ENCODE peak calls at places on chromosomes 2 and 18, in seven cellular contexts. One of them, this sample, is unnamed.

GRCh38 chr2:205270689-205271088 is 411.6 kb upstream of the NRP2 start:
- DNase-seq in left colon: no peak
- DNase-seq in activated CD4-positive, alpha-beta T cell treated with anti-CD3 and anti-CD28 coated beads, Interleukin-2, amount 50 U/mL, for 24 hours: no peak
- DNase-seq in dorsolateral prefrontal cortex: no peak
- DNase-seq in GM04504: no peak
- DNase-seq in IMR-90: no peak
- DNase-seq in activated T-cell treated with anti-CD3 and anti-CD28 coated beads, Interleukin-2, amount 50 U/mL, for 24 hours: no peak
- DNase-seq in this sample: no peak

GRCh38 chr2:54560146-54560881 is 104.2 kb downstream of the SPTBN1 start:
- DNase-seq in dorsolateral prefrontal cortex: no peak
- DNase-seq in GM04504: peak; percentile 31
- DNase-seq in left colon: peak; percentile 55
- DNase-seq in activated CD4-positive, alpha-beta T cell treated with anti-CD3 and anti-CD28 coated beads, Interleukin-2, amount 50 U/mL, for 24 hours: no peak
- DNase-seq in activated T-cell treated with anti-CD3 and anti-CD28 coated beads, Interleukin-2, amount 50 U/mL, for 24 hours: peak; percentile 61
- DNase-seq in IMR-90: peak; percentile 59
- DNase-seq in this sample: no peak

GRCh38 chr18:25826823-25827617 is 263.4 kb downstream of the SS18 start:
- DNase-seq in left colon: no peak
- DNase-seq in IMR-90: no peak
- DNase-seq in GM04504: no peak
- DNase-seq in dorsolateral prefrontal cortex: no peak
- DNase-seq in activated CD4-positive, alpha-beta T cell treated with anti-CD3 and anti-CD28 coated beads, Interleukin-2, amount 50 U/mL, for 24 hours: no peak
- DNase-seq in activated T-cell treated with anti-CD3 and anti-CD28 coated beads, Interleukin-2, amount 50 U/mL, for 24 hours: no peak
- DNase-seq in this sample: no peak

GRCh38 chr2:28356095-28356911 is 36.4 kb upstream of the FOSL2 start:
- DNase-seq in GM04504: peak; percentile 89
- DNase-seq in left colon: peak; percentile 89
- DNase-seq in activated T-cell treated with anti-CD3 and anti-CD28 coated beads, Interleukin-2, amount 50 U/mL, for 24 hours: no peak
- DNase-seq in activated CD4-positive, alpha-beta T cell treated with anti-CD3 and anti-CD28 coated beads, Interleukin-2, amount 50 U/mL, for 24 hours: no peak
- DNase-seq in dorsolateral prefrontal cortex: peak; percentile 89
- DNase-seq in IMR-90: peak; percentile 91
- DNase-seq in this sample: peak; percentile 25

GRCh38 chr2:233142355-233142897 is 82.3 kb downstream of the INPP5D start:
- DNase-seq in GM04504: no peak
- DNase-seq in IMR-90: no peak
- DNase-seq in activated CD4-positive, alpha-beta T cell treated with anti-CD3 and anti-CD28 coated beads, Interleukin-2, amount 50 U/mL, for 24 hours: no peak
- DNase-seq in activated T-cell treated with anti-CD3 and anti-CD28 coated beads, Interleukin-2, amount 50 U/mL, for 24 hours: peak; percentile 39
- DNase-seq in left colon: no peak
- DNase-seq in dorsolateral prefrontal cortex: no peak
- DNase-seq in this sample: no peak

GRCh38 chr2:86566158-86566827 is 3.0 kb upstream of the CHMP3 start:
- DNase-seq in activated T-cell treated with anti-CD3 and anti-CD28 coated beads, Interleukin-2, amount 50 U/mL, for 24 hours: no peak
- DNase-seq in dorsolateral prefrontal cortex: peak; percentile 60
- DNase-seq in activated CD4-positive, alpha-beta T cell treated with anti-CD3 and anti-CD28 coated beads, Interleukin-2, amount 50 U/mL, for 24 hours: no peak
- DNase-seq in GM04504: no peak
- DNase-seq in left colon: no peak
- DNase-seq in IMR-90: peak; percentile 15
- DNase-seq in this sample: no peak

GRCh38 chr2:109382236-109382930 is 231.4 kb downstream of the SEPTIN10 start:
- DNase-seq in activated T-cell treated with anti-CD3 and anti-CD28 coated beads, Interleukin-2, amount 50 U/mL, for 24 hours: peak; percentile 15
- DNase-seq in GM04504: no peak
- DNase-seq in IMR-90: peak; percentile 20
- DNase-seq in left colon: no peak
- DNase-seq in dorsolateral prefrontal cortex: peak; percentile 11
- DNase-seq in activated CD4-positive, alpha-beta T cell treated with anti-CD3 and anti-CD28 coated beads, Interleukin-2, amount 50 U/mL, for 24 hours: no peak
- DNase-seq in this sample: peak; percentile 55

GRCh38 chr2:64295326-64296149 is 151.3 kb upstream of the PELI1 start:
- DNase-seq in dorsolateral prefrontal cortex: peak; percentile 45
- DNase-seq in activated CD4-positive, alpha-beta T cell treated with anti-CD3 and anti-CD28 coated beads, Interleukin-2, amount 50 U/mL, for 24 hours: no peak
- DNase-seq in GM04504: no peak
- DNase-seq in IMR-90: no peak
- DNase-seq in left colon: no peak
- DNase-seq in activated T-cell treated with anti-CD3 and anti-CD28 coated beads, Interleukin-2, amount 50 U/mL, for 24 hours: peak; percentile 57
- DNase-seq in this sample: no peak

GRCh38 chr2:136110528-136110927 is 7.4 kb downstream of the CXCR4 start:
- DNase-seq in activated T-cell treated with anti-CD3 and anti-CD28 coated beads, Interleukin-2, amount 50 U/mL, for 24 hours: no peak
- DNase-seq in dorsolateral prefrontal cortex: no peak
- DNase-seq in activated CD4-positive, alpha-beta T cell treated with anti-CD3 and anti-CD28 coated beads, Interleukin-2, amount 50 U/mL, for 24 hours: no peak
- DNase-seq in IMR-90: no peak
- DNase-seq in GM04504: no peak
- DNase-seq in left colon: no peak
- DNase-seq in this sample: no peak

GRCh38 chr18:57748770-57749603 is 54.1 kb downstream of the ATP8B1 start:
- DNase-seq in activated T-cell treated with anti-CD3 and anti-CD28 coated beads, Interleukin-2, amount 50 U/mL, for 24 hours: no peak
- DNase-seq in IMR-90: peak; percentile 69
- DNase-seq in GM04504: no peak
- DNase-seq in activated CD4-positive, alpha-beta T cell treated with anti-CD3 and anti-CD28 coated beads, Interleukin-2, amount 50 U/mL, for 24 hours: no peak
- DNase-seq in dorsolateral prefrontal cortex: no peak
- DNase-seq in left colon: no peak
- DNase-seq in this sample: no peak

GRCh38 chr18:75110846-75111415 is 98.0 kb downstream of the PTGR3 start:
- DNase-seq in GM04504: no peak
- DNase-seq in activated CD4-positive, alpha-beta T cell treated with anti-CD3 and anti-CD28 coated beads, Interleukin-2, amount 50 U/mL, for 24 hours: no peak
- DNase-seq in left colon: no peak
- DNase-seq in dorsolateral prefrontal cortex: no peak
- DNase-seq in IMR-90: no peak
- DNase-seq in activated T-cell treated with anti-CD3 and anti-CD28 coated beads, Interleukin-2, amount 50 U/mL, for 24 hours: no peak
- DNase-seq in this sample: no peak

GRCh38 chr2:233638836-233639235 is 2.6 kb downstream of the UGT1A10 start:
- DNase-seq in dorsolateral prefrontal cortex: no peak
- DNase-seq in left colon: peak; percentile 53
- DNase-seq in activated T-cell treated with anti-CD3 and anti-CD28 coated beads, Interleukin-2, amount 50 U/mL, for 24 hours: no peak
- DNase-seq in activated CD4-positive, alpha-beta T cell treated with anti-CD3 and anti-CD28 coated beads, Interleukin-2, amount 50 U/mL, for 24 hours: no peak
- DNase-seq in GM04504: no peak
- DNase-seq in IMR-90: no peak
- DNase-seq in this sample: no peak

GRCh38 chr2:173651891-173652290 is 297.2 kb downstream of the CDCA7 start:
- DNase-seq in GM04504: no peak
- DNase-seq in left colon: no peak
- DNase-seq in activated T-cell treated with anti-CD3 and anti-CD28 coated beads, Interleukin-2, amount 50 U/mL, for 24 hours: no peak
- DNase-seq in dorsolateral prefrontal cortex: no peak
- DNase-seq in activated CD4-positive, alpha-beta T cell treated with anti-CD3 and anti-CD28 coated beads, Interleukin-2, amount 50 U/mL, for 24 hours: no peak
- DNase-seq in IMR-90: no peak
- DNase-seq in this sample: no peak

GRCh38 chr18:42706618-42707017 is 408.9 kb downstream of the RIT2 start:
- DNase-seq in IMR-90: no peak
- DNase-seq in activated CD4-positive, alpha-beta T cell treated with anti-CD3 and anti-CD28 coated beads, Interleukin-2, amount 50 U/mL, for 24 hours: no peak
- DNase-seq in dorsolateral prefrontal cortex: no peak
- DNase-seq in activated T-cell treated with anti-CD3 and anti-CD28 coated beads, Interleukin-2, amount 50 U/mL, for 24 hours: no peak
- DNase-seq in GM04504: no peak
- DNase-seq in left colon: peak; percentile 14
- DNase-seq in this sample: no peak

GRCh38 chr2:202847693-202848524 is 23.7 kb downstream of the ICA1L start:
- DNase-seq in left colon: no peak
- DNase-seq in activated T-cell treated with anti-CD3 and anti-CD28 coated beads, Interleukin-2, amount 50 U/mL, for 24 hours: no peak
- DNase-seq in dorsolateral prefrontal cortex: no peak
- DNase-seq in IMR-90: no peak
- DNase-seq in GM04504: no peak
- DNase-seq in activated CD4-positive, alpha-beta T cell treated with anti-CD3 and anti-CD28 coated beads, Interleukin-2, amount 50 U/mL, for 24 hours: no peak
- DNase-seq in this sample: no peak

GRCh38 chr2:113195923-113196501 is 22.2 kb downstream of the PSD4 start:
- DNase-seq in left colon: no peak
- DNase-seq in dorsolateral prefrontal cortex: no peak
- DNase-seq in IMR-90: no peak
- DNase-seq in activated T-cell treated with anti-CD3 and anti-CD28 coated beads, Interleukin-2, amount 50 U/mL, for 24 hours: no peak
- DNase-seq in GM04504: no peak
- DNase-seq in activated CD4-positive, alpha-beta T cell treated with anti-CD3 and anti-CD28 coated beads, Interleukin-2, amount 50 U/mL, for 24 hours: no peak
- DNase-seq in this sample: no peak

GRCh38 chr2:105400138-105400540 is 1.3 kb upstream of the FHL2 start:
- DNase-seq in activated T-cell treated with anti-CD3 and anti-CD28 coated beads, Interleukin-2, amount 50 U/mL, for 24 hours: no peak
- DNase-seq in activated CD4-positive, alpha-beta T cell treated with anti-CD3 and anti-CD28 coated beads, Interleukin-2, amount 50 U/mL, for 24 hours: no peak
- DNase-seq in IMR-90: no peak
- DNase-seq in left colon: peak; percentile 49
- DNase-seq in dorsolateral prefrontal cortex: no peak
- DNase-seq in GM04504: no peak
- DNase-seq in this sample: no peak

GRCh38 chr2:120777170-120777751 is 41.6 kb downstream of the GLI2 start:
- DNase-seq in left colon: no peak
- DNase-seq in IMR-90: no peak
- DNase-seq in activated T-cell treated with anti-CD3 and anti-CD28 coated beads, Interleukin-2, amount 50 U/mL, for 24 hours: no peak
- DNase-seq in dorsolateral prefrontal cortex: no peak
- DNase-seq in GM04504: no peak
- DNase-seq in activated CD4-positive, alpha-beta T cell treated with anti-CD3 and anti-CD28 coated beads, Interleukin-2, amount 50 U/mL, for 24 hours: no peak
- DNase-seq in this sample: no peak

GRCh38 chr2:98895221-98895620 is 40.8 kb downstream of the CRACDL start:
- DNase-seq in dorsolateral prefrontal cortex: no peak
- DNase-seq in activated CD4-positive, alpha-beta T cell treated with anti-CD3 and anti-CD28 coated beads, Interleukin-2, amount 50 U/mL, for 24 hours: no peak
- DNase-seq in GM04504: no peak
- DNase-seq in activated T-cell treated with anti-CD3 and anti-CD28 coated beads, Interleukin-2, amount 50 U/mL, for 24 hours: no peak
- DNase-seq in IMR-90: no peak
- DNase-seq in left colon: no peak
- DNase-seq in this sample: no peak

GRCh38 chr2:165401285-165401852 is 68.1 kb upstream of the CSRNP3 start:
- DNase-seq in activated T-cell treated with anti-CD3 and anti-CD28 coated beads, Interleukin-2, amount 50 U/mL, for 24 hours: no peak
- DNase-seq in dorsolateral prefrontal cortex: no peak
- DNase-seq in activated CD4-positive, alpha-beta T cell treated with anti-CD3 and anti-CD28 coated beads, Interleukin-2, amount 50 U/mL, for 24 hours: no peak
- DNase-seq in GM04504: peak; percentile 31
- DNase-seq in IMR-90: peak; percentile 79
- DNase-seq in left colon: no peak
- DNase-seq in this sample: peak; percentile 3

GRCh38 chr2:105749583-105750399 is 5.1 kb downstream of the NCK2 start:
- DNase-seq in dorsolateral prefrontal cortex: peak; percentile 62
- DNase-seq in activated T-cell treated with anti-CD3 and anti-CD28 coated beads, Interleukin-2, amount 50 U/mL, for 24 hours: no peak
- DNase-seq in activated CD4-positive, alpha-beta T cell treated with anti-CD3 and anti-CD28 coated beads, Interleukin-2, amount 50 U/mL, for 24 hours: no peak
- DNase-seq in GM04504: no peak
- DNase-seq in left colon: no peak
- DNase-seq in IMR-90: peak; percentile 50
- DNase-seq in this sample: no peak

GRCh38 chr18:69897397-69898108 is 50.1 kb downstream of the CD226 start:
- DNase-seq in GM04504: no peak
- DNase-seq in IMR-90: no peak
- DNase-seq in activated CD4-positive, alpha-beta T cell treated with anti-CD3 and anti-CD28 coated beads, Interleukin-2, amount 50 U/mL, for 24 hours: no peak
- DNase-seq in left colon: no peak
- DNase-seq in activated T-cell treated with anti-CD3 and anti-CD28 coated beads, Interleukin-2, amount 50 U/mL, for 24 hours: no peak
- DNase-seq in dorsolateral prefrontal cortex: no peak
- DNase-seq in this sample: no peak

GRCh38 chr2:203679401-203679800 is 27.0 kb upstream of the CD28 start:
- DNase-seq in dorsolateral prefrontal cortex: no peak
- DNase-seq in activated T-cell treated with anti-CD3 and anti-CD28 coated beads, Interleukin-2, amount 50 U/mL, for 24 hours: no peak
- DNase-seq in GM04504: no peak
- DNase-seq in IMR-90: no peak
- DNase-seq in left colon: no peak
- DNase-seq in activated CD4-positive, alpha-beta T cell treated with anti-CD3 and anti-CD28 coated beads, Interleukin-2, amount 50 U/mL, for 24 hours: no peak
- DNase-seq in this sample: no peak

GRCh38 chr2:219049282-219049681 is 8.0 kb upstream of the CFAP65 start:
- DNase-seq in IMR-90: no peak
- DNase-seq in activated CD4-positive, alpha-beta T cell treated with anti-CD3 and anti-CD28 coated beads, Interleukin-2, amount 50 U/mL, for 24 hours: no peak
- DNase-seq in activated T-cell treated with anti-CD3 and anti-CD28 coated beads, Interleukin-2, amount 50 U/mL, for 24 hours: no peak
- DNase-seq in GM04504: no peak
- DNase-seq in left colon: no peak
- DNase-seq in dorsolateral prefrontal cortex: no peak
- DNase-seq in this sample: no peak

GRCh38 chr2:128520787-128521186 is 202.1 kb upstream of the HS6ST1 start:
- DNase-seq in IMR-90: no peak
- DNase-seq in GM04504: no peak
- DNase-seq in dorsolateral prefrontal cortex: no peak
- DNase-seq in left colon: no peak
- DNase-seq in activated CD4-positive, alpha-beta T cell treated with anti-CD3 and anti-CD28 coated beads, Interleukin-2, amount 50 U/mL, for 24 hours: no peak
- DNase-seq in activated T-cell treated with anti-CD3 and anti-CD28 coated beads, Interleukin-2, amount 50 U/mL, for 24 hours: no peak
- DNase-seq in this sample: no peak

GRCh38 chr2:225010804-225011203 is 31.5 kb downstream of the DOCK10 start:
- DNase-seq in GM04504: no peak
- DNase-seq in activated T-cell treated with anti-CD3 and anti-CD28 coated beads, Interleukin-2, amount 50 U/mL, for 24 hours: no peak
- DNase-seq in dorsolateral prefrontal cortex: no peak
- DNase-seq in activated CD4-positive, alpha-beta T cell treated with anti-CD3 and anti-CD28 coated beads, Interleukin-2, amount 50 U/mL, for 24 hours: no peak
- DNase-seq in left colon: no peak
- DNase-seq in IMR-90: peak; percentile 91
- DNase-seq in this sample: no peak

GRCh38 chr2:120262761-120263428 is 10.2 kb downstream of the RALB start:
- DNase-seq in GM04504: no peak
- DNase-seq in left colon: no peak
- DNase-seq in activated T-cell treated with anti-CD3 and anti-CD28 coated beads, Interleukin-2, amount 50 U/mL, for 24 hours: no peak
- DNase-seq in dorsolateral prefrontal cortex: no peak
- DNase-seq in IMR-90: peak; percentile 63
- DNase-seq in activated CD4-positive, alpha-beta T cell treated with anti-CD3 and anti-CD28 coated beads, Interleukin-2, amount 50 U/mL, for 24 hours: no peak
- DNase-seq in this sample: no peak

GRCh38 chr2:135803276-135803675 is 33.7 kb downstream of the LCT start:
- DNase-seq in IMR-90: no peak
- DNase-seq in GM04504: no peak
- DNase-seq in activated T-cell treated with anti-CD3 and anti-CD28 coated beads, Interleukin-2, amount 50 U/mL, for 24 hours: no peak
- DNase-seq in dorsolateral prefrontal cortex: no peak
- DNase-seq in left colon: no peak
- DNase-seq in activated CD4-positive, alpha-beta T cell treated with anti-CD3 and anti-CD28 coated beads, Interleukin-2, amount 50 U/mL, for 24 hours: no peak
- DNase-seq in this sample: no peak

GRCh38 chr2:55934337-55934736 is 10.8 kb upstream of the EFEMP1 start:
- DNase-seq in left colon: no peak
- DNase-seq in IMR-90: no peak
- DNase-seq in activated CD4-positive, alpha-beta T cell treated with anti-CD3 and anti-CD28 coated beads, Interleukin-2, amount 50 U/mL, for 24 hours: no peak
- DNase-seq in GM04504: no peak
- DNase-seq in dorsolateral prefrontal cortex: no peak
- DNase-seq in activated T-cell treated with anti-CD3 and anti-CD28 coated beads, Interleukin-2, amount 50 U/mL, for 24 hours: no peak
- DNase-seq in this sample: no peak

GRCh38 chr2:42927334-42928160 is 135.2 kb upstream of the HAAO start:
- DNase-seq in GM04504: no peak
- DNase-seq in dorsolateral prefrontal cortex: no peak
- DNase-seq in activated CD4-positive, alpha-beta T cell treated with anti-CD3 and anti-CD28 coated beads, Interleukin-2, amount 50 U/mL, for 24 hours: no peak
- DNase-seq in activated T-cell treated with anti-CD3 and anti-CD28 coated beads, Interleukin-2, amount 50 U/mL, for 24 hours: no peak
- DNase-seq in left colon: peak; percentile 31
- DNase-seq in IMR-90: peak; percentile 31
- DNase-seq in this sample: no peak

GRCh38 chr2:232890896-232891601 is 21.0 kb downstream of the SNORC start:
- DNase-seq in IMR-90: peak; percentile 27
- DNase-seq in activated T-cell treated with anti-CD3 and anti-CD28 coated beads, Interleukin-2, amount 50 U/mL, for 24 hours: no peak
- DNase-seq in GM04504: no peak
- DNase-seq in dorsolateral prefrontal cortex: no peak
- DNase-seq in activated CD4-positive, alpha-beta T cell treated with anti-CD3 and anti-CD28 coated beads, Interleukin-2, amount 50 U/mL, for 24 hours: no peak
- DNase-seq in left colon: no peak
- DNase-seq in this sample: no peak

GRCh38 chr2:158772306-158773078 is 22.6 kb upstream of the DAPL1 start:
- DNase-seq in left colon: no peak
- DNase-seq in GM04504: no peak
- DNase-seq in activated T-cell treated with anti-CD3 and anti-CD28 coated beads, Interleukin-2, amount 50 U/mL, for 24 hours: no peak
- DNase-seq in dorsolateral prefrontal cortex: peak; percentile 77
- DNase-seq in activated CD4-positive, alpha-beta T cell treated with anti-CD3 and anti-CD28 coated beads, Interleukin-2, amount 50 U/mL, for 24 hours: no peak
- DNase-seq in IMR-90: no peak
- DNase-seq in this sample: no peak

GRCh38 chr2:123976249-123976648 is 48.8 kb upstream of the CNTNAP5 start:
- DNase-seq in left colon: no peak
- DNase-seq in activated CD4-positive, alpha-beta T cell treated with anti-CD3 and anti-CD28 coated beads, Interleukin-2, amount 50 U/mL, for 24 hours: no peak
- DNase-seq in GM04504: no peak
- DNase-seq in IMR-90: no peak
- DNase-seq in dorsolateral prefrontal cortex: no peak
- DNase-seq in activated T-cell treated with anti-CD3 and anti-CD28 coated beads, Interleukin-2, amount 50 U/mL, for 24 hours: no peak
- DNase-seq in this sample: no peak

GRCh38 chr2:182416191-182416590 is 10.6 kb downstream of the PDE1A start:
- DNase-seq in IMR-90: no peak
- DNase-seq in dorsolateral prefrontal cortex: no peak
- DNase-seq in left colon: no peak
- DNase-seq in activated CD4-positive, alpha-beta T cell treated with anti-CD3 and anti-CD28 coated beads, Interleukin-2, amount 50 U/mL, for 24 hours: no peak
- DNase-seq in activated T-cell treated with anti-CD3 and anti-CD28 coated beads, Interleukin-2, amount 50 U/mL, for 24 hours: no peak
- DNase-seq in GM04504: no peak
- DNase-seq in this sample: no peak

GRCh38 chr2:42970151-42970550 is 177.8 kb upstream of the HAAO start:
- DNase-seq in activated CD4-positive, alpha-beta T cell treated with anti-CD3 and anti-CD28 coated beads, Interleukin-2, amount 50 U/mL, for 24 hours: no peak
- DNase-seq in activated T-cell treated with anti-CD3 and anti-CD28 coated beads, Interleukin-2, amount 50 U/mL, for 24 hours: no peak
- DNase-seq in left colon: no peak
- DNase-seq in GM04504: no peak
- DNase-seq in dorsolateral prefrontal cortex: no peak
- DNase-seq in IMR-90: peak; percentile 33
- DNase-seq in this sample: no peak

GRCh38 chr2:54470241-54470938 is 14.3 kb downstream of the SPTBN1 start:
- DNase-seq in left colon: no peak
- DNase-seq in dorsolateral prefrontal cortex: no peak
- DNase-seq in GM04504: no peak
- DNase-seq in IMR-90: peak; percentile 79
- DNase-seq in activated T-cell treated with anti-CD3 and anti-CD28 coated beads, Interleukin-2, amount 50 U/mL, for 24 hours: no peak
- DNase-seq in activated CD4-positive, alpha-beta T cell treated with anti-CD3 and anti-CD28 coated beads, Interleukin-2, amount 50 U/mL, for 24 hours: no peak
- DNase-seq in this sample: no peak

GRCh38 chr2:120205901-120206581 is 17.2 kb downstream of the TMEM185B start:
- DNase-seq in IMR-90: no peak
- DNase-seq in left colon: peak; percentile 50
- DNase-seq in GM04504: no peak
- DNase-seq in activated T-cell treated with anti-CD3 and anti-CD28 coated beads, Interleukin-2, amount 50 U/mL, for 24 hours: peak; percentile 70
- DNase-seq in dorsolateral prefrontal cortex: no peak
- DNase-seq in activated CD4-positive, alpha-beta T cell treated with anti-CD3 and anti-CD28 coated beads, Interleukin-2, amount 50 U/mL, for 24 hours: no peak
- DNase-seq in this sample: no peak

GRCh38 chr18:58615150-58616132 is 13.4 kb downstream of the ALPK2 start:
- DNase-seq in dorsolateral prefrontal cortex: no peak
- DNase-seq in left colon: no peak
- DNase-seq in GM04504: no peak
- DNase-seq in activated CD4-positive, alpha-beta T cell treated with anti-CD3 and anti-CD28 coated beads, Interleukin-2, amount 50 U/mL, for 24 hours: peak; percentile 21
- DNase-seq in IMR-90: peak; percentile 30
- DNase-seq in activated T-cell treated with anti-CD3 and anti-CD28 coated beads, Interleukin-2, amount 50 U/mL, for 24 hours: peak; percentile 56
- DNase-seq in this sample: no peak